ENCODE peak calls at places on chromosomes 2 and 18, in eight cellular contexts. K, U, W, D, C, R, X and L are unnamed samples.

GRCh38 chr2:130162968-130163367 is 18.1 kb upstream of the CCDC74B start:
- DNase-seq in K (no peak), U (no peak), W (no peak), D (no peak), C (no peak), R (no peak), X (no peak), L (no peak)

GRCh38 chr18:35707247-35707646 is 125.7 kb downstream of the GALNT1 start:
- DNase-seq in K (no peak), U (no peak), W (no peak), D (no peak), C (peak), R (no peak), X (no peak), L (no peak)

GRCh38 chr18:77111449-77112160 is 21.0 kb downstream of the MBP start:
- DNase-seq in K (peak), U (no peak), W (no peak), D (no peak), C (no peak), R (peak), X (no peak), L (no peak)

GRCh38 chr2:138079976-138080375 is 115.7 kb downstream of the HNMT start:
- DNase-seq in K (no peak), U (no peak), W (no peak), D (no peak), C (no peak), R (no peak), X (no peak), L (no peak)

GRCh38 chr2:173793649-173794565 is 171.3 kb downstream of the SP3 start:
- DNase-seq in K (no peak), U (no peak), W (no peak), D (no peak), C (no peak), R (no peak), X (peak), L (peak)

GRCh38 chr18:79947881-79948610 is 3.4 kb downstream of the SLC66A2 start:
- DNase-seq in K (no peak), U (peak), W (no peak), D (no peak), C (no peak), R (peak), X (no peak), L (no peak)

GRCh38 chr18:63844254-63844653 is 43.3 kb upstream of the SERPINB2 start:
- DNase-seq in K (peak), U (no peak), W (peak), D (peak), C (peak), R (no peak), X (peak), L (peak)

GRCh38 chr2:127149384-127149783 is 42.4 kb upstream of the BIN1 start:
- DNase-seq in K (peak), U (no peak), W (no peak), D (peak), C (peak), R (no peak), X (no peak), L (no peak)

GRCh38 chr2:6824962-6825361 is 40.7 kb downstream of the CMPK2 start:
- DNase-seq in K (no peak), U (no peak), W (no peak), D (peak), C (peak), R (no peak), X (no peak), L (no peak)

GRCh38 chr2:69742170-69742952 is 427 bp downstream of the ANXA4 start:
- DNase-seq in K (peak), U (peak), W (no peak), D (peak), C (no peak), R (no peak), X (no peak), L (no peak)

GRCh38 chr2:147027451-147027850 is 817.4 kb upstream of the ACVR2A start:
- DNase-seq in K (no peak), U (no peak), W (no peak), D (peak), C (no peak), R (no peak), X (no peak), L (no peak)

GRCh38 chr18:63758616-63759015 is 16.6 kb upstream of the SERPINB7 start:
- DNase-seq in K (no peak), U (no peak), W (no peak), D (no peak), C (peak), R (no peak), X (no peak), L (no peak)

GRCh38 chr18:30135938-30136337 is 906.6 kb downstream of the DSC3 start:
- DNase-seq in K (no peak), U (no peak), W (no peak), D (no peak), C (no peak), R (no peak), X (no peak), L (no peak)

GRCh38 chr18:23071285-23071684 is 64.0 kb upstream of the CABLES1 start:
- DNase-seq in K (no peak), U (no peak), W (no peak), D (peak), C (peak), R (peak), X (no peak), L (no peak)

GRCh38 chr2:231917280-231918088 is 8.7 kb downstream of the NPPC start:
- DNase-seq in K (no peak), U (peak), W (no peak), D (peak), C (no peak), R (peak), X (peak), L (no peak)

GRCh38 chr2:220891405-220891804 is 680.7 kb downstream of the EPHA4 start:
- DNase-seq in K (peak), U (no peak), W (peak), D (peak), C (peak), R (no peak), X (peak), L (no peak)

GRCh38 chr18:47247036-47247832 is 4.2 kb downstream of the SKOR2 start:
- DNase-seq in K (no peak), U (no peak), W (no peak), D (no peak), C (no peak), R (no peak), X (peak), L (no peak)

GRCh38 chr18:63197246-63197791 is 122.2 kb downstream of the BCL2 start:
- DNase-seq in K (no peak), U (no peak), W (no peak), D (peak), C (no peak), R (no peak), X (no peak), L (no peak)

GRCh38 chr2:58634653-58635347 is 393.7 kb upstream of the FANCL start:
- DNase-seq in K (peak), U (no peak), W (peak), D (no peak), C (peak), R (no peak), X (no peak), L (no peak)

GRCh38 chr2:117972466-117973123 is 41.3 kb downstream of the CCDC93 start:
- DNase-seq in K (no peak), U (no peak), W (no peak), D (peak), C (peak), R (no peak), X (no peak), L (no peak)

GRCh38 chr2:169038338-169038757 is 7.2 kb upstream of the ABCB11 start:
- DNase-seq in K (peak), U (no peak), W (no peak), D (peak), C (peak), R (no peak), X (no peak), L (no peak)

GRCh38 chr18:79642626-79643025 is 37.0 kb upstream of the CTDP1 start:
- DNase-seq in K (no peak), U (no peak), W (no peak), D (peak), C (peak), R (no peak), X (no peak), L (no peak)

GRCh38 chr2:181770145-181770544 is 89.8 kb upstream of the NEUROD1 start:
- DNase-seq in K (peak), U (no peak), W (no peak), D (no peak), C (peak), R (no peak), X (no peak), L (no peak)

GRCh38 chr2:239830718-239831271 is 194.3 kb downstream of the NDUFA10 start:
- DNase-seq in K (no peak), U (peak), W (no peak), D (no peak), C (no peak), R (no peak), X (no peak), L (no peak)

DNA sequence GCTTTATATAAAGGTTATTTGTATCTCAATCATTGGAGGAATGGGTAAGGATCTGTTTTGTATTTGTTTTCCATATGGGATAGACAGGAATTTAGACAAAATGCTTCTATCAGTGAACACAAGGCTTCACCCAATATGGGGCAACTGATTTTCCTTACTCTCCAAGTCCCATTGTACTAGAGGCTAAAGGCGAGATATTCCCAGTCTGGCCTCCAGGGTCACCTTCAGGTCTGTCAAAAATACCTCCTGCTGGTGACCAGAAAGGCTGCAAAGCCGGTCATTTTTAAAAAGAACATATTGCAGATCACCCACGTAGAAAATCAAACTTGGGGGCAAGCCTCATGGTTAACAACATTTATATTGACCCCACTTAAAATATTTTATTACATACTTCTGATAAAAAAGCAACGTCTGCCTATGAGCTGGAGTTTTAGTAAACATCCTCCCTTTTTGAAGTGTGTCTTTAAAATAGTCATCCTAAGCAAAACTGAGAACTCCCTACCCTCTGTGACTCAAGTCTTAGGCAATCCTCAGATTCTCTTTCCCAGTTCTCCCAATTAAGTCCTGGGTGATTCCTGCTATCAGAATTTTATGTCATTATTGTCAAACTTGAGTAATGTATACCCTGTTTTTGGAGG is 276.6 kb downstream of the MREG start:
- DNase-seq in K (no peak), U (no peak), W (peak), D (peak), C (peak), R (no peak), X (peak), L (no peak)
- TF ChIP-seq CTCF in K (no peak), U (peak), W (peak), D (peak), C (peak), R (no peak), X (peak), L (no peak)

GRCh38 chr2:135994281-135994680 is 8.9 kb upstream of the DARS1 start:
- DNase-seq in K (no peak), U (no peak), W (no peak), D (no peak), C (no peak), R (no peak), X (no peak), L (no peak)

GRCh38 chr2:135999899-136000298 is 14.5 kb upstream of the DARS1 start:
- DNase-seq in K (no peak), U (no peak), W (no peak), D (no peak), C (no peak), R (no peak), X (peak), L (no peak)

GRCh38 chr2:135996304-135996703 is 10.9 kb upstream of the DARS1 start:
- DNase-seq in K (no peak), U (no peak), W (no peak), D (no peak), C (no peak), R (no peak), X (no peak), L (no peak)

GRCh38 chr2:135998842-135999241 is 13.4 kb upstream of the DARS1 start:
- DNase-seq in K (no peak), U (no peak), W (no peak), D (no peak), C (no peak), R (no peak), X (no peak), L (no peak)

DNA sequence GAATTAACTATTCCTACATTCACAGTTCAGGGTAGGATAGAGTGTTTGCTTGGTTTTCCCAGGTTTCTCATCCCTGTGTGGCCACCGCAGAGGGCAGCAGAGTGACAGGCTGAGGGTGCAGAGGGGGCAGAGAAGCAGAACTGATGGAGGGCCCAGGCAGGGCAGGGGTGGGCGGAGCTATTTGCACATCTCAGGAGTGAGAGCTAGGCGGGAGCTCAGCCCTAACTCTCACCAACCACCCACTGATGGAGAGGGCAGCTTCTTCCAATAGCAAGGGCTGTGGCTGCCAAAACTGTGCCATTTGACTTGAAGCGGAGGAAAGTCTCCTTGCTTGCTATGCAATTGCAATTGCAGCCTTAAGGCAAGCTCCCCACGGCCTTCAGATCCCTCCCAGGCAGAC is 12.0 kb upstream of the DARS1 start:
- DNase-seq in K (no peak), U (no peak), W (no peak), D (no peak), C (no peak), R (peak), X (peak), L (no peak)
- TF ChIP-seq CTCF in K (no peak), U (no peak), W (peak), D (no peak), C (no peak), R (no peak), X (peak), L (no peak)

GRCh38 chr2:237451582-237452469 is 35.2 kb upstream of the MLPH start:
- DNase-seq in K (no peak), U (peak), W (no peak), D (peak), C (no peak), R (no peak), X (peak), L (no peak)
- TF ChIP-seq CTCF in K (no peak), U (no peak), W (no peak), D (peak), C (peak), R (no peak), X (peak), L (no peak)

DNA sequence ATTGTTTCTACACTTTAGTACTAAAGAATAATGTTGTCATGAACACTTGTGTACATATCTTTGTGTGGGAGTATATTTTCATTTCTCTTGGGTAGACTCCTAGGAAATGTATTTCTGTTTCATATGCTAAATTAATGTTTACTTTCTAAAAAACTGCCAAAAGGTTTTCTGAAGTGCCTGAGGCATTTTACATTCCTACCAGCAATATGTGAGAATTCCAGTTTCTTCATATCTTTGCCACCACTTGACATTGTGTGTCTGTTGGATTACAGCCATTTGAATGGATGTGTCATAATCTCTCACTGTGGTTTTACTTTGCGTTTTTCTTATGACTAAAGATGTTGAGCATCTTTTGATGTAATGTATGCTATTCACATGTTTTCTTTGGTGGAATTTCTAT is 428.2 kb upstream of the KCNH7 start:
- DNase-seq in K (peak), U (no peak), W (no peak), D (peak), C (peak), R (no peak), X (no peak), L (no peak)
- TF ChIP-seq CTCF in K (no peak), U (no peak), W (no peak), D (peak), C (no peak), R (no peak), X (no peak), L (no peak)

GRCh38 chr2:195022514-195022842 is 634.5 kb upstream of the SLC39A10 start:
- DNase-seq in K (no peak), U (no peak), W (no peak), D (no peak), C (no peak), R (peak), X (no peak), L (no peak)

GRCh38 chr2:195018462-195018861 is 638.6 kb upstream of the SLC39A10 start:
- DNase-seq in K (no peak), U (no peak), W (no peak), D (no peak), C (no peak), R (no peak), X (no peak), L (peak)

GRCh38 chr2:195017890-195018289 is 639.1 kb upstream of the SLC39A10 start:
- DNase-seq in K (no peak), U (no peak), W (no peak), D (no peak), C (no peak), R (no peak), X (no peak), L (no peak)

GRCh38 chr2:195026261-195026660 is 630.8 kb upstream of the SLC39A10 start:
- DNase-seq in K (no peak), U (no peak), W (no peak), D (no peak), C (peak), R (no peak), X (no peak), L (no peak)

GRCh38 chr2:195021704-195022513 is 635.1 kb upstream of the SLC39A10 start:
- DNase-seq in K (no peak), U (no peak), W (no peak), D (no peak), C (peak), R (no peak), X (no peak), L (peak)
- TF ChIP-seq CTCF in K (no peak), U (no peak), W (no peak), D (no peak), C (no peak), R (no peak), X (no peak), L (no peak)

DNA sequence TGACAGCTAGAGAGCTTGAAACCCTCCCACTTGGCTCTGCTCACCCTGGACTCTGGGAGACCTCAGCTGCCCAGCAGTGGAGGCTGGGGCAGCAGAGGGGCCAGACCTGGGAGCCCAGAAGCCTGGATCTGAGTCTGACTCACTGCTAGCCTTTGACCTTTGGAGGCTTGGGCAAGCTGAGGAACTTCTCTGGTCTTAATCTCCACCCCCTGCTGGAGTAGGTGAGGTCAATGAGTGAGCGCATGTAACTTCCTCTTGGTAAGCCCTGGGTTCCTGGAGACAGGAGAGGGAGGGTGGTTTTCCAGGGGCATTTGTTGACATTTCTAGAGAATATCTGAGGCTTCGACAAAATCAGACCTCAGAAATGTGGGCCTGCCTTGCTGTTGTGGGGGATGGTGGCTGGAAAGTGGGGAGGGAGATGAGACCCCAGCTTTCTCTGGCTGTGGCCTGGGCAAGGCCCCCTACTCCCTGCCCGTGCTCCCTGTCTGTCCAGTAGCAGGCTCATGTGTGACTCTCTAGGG is 73.0 kb upstream of the YWHAQ start:
- DNase-seq in K (peak), U (peak), W (peak), D (peak), C (peak), R (peak), X (no peak), L (no peak)
- TF ChIP-seq CTCF in K (no peak), U (no peak), W (no peak), D (peak), C (no peak), R (no peak), X (no peak), L (no peak)